ENCODE peak calls at places on chromosome 12, in nine cellular contexts. N is esophagus muscularis mucosa, L is GM12878, I is stomach, W is prostate gland, R is endothelial cell of umbilical vein, D is GM12892, H is GM23338, C is HCT116. T is an unnamed sample.

GRCh38 chr12:43444940-43445564 is 107.0 kb downstream of the ADAMTS20 start:
- DNase-seq in C (peak; percentile 73), I (peak; percentile 51), L (peak; percentile 4), W (peak; percentile 16), R (peak; percentile 76), N (no peak), H (peak; percentile 79), D (no peak), T (no peak)

GRCh38 chr12:49979061-49979586 is 6.4 kb downstream of the AQP6 start:
- DNase-seq in I (no peak), C (no peak), D (no peak), R (no peak), W (no peak), H (no peak), L (no peak), N (no peak), T (no peak)

GRCh38 chr12:47071241-47071852 is 8.1 kb upstream of the PCED1B start:
- DNase-seq in D (no peak), L (no peak), I (no peak), C (no peak), W (no peak), H (peak; percentile 82), N (no peak), R (no peak), T (no peak)

GRCh38 chr12:116259800-116260589 is 17.5 kb downstream of the MED13L start:
- DNase-seq in W (no peak), N (no peak), C (no peak), I (no peak), H (no peak), L (no peak), R (no peak), D (no peak), T (no peak)

GRCh38 chr12:13194462-13195110 is 1.9 kb upstream of the EMP1 start:
- DNase-seq in D (no peak), I (no peak), N (no peak), W (no peak), R (no peak), L (no peak), C (no peak), H (no peak), T (no peak)

GRCh38 chr12:95169368-95169767 is 47.9 kb downstream of the FGD6 start:
- DNase-seq in W (no peak), I (peak; percentile 33), L (no peak), N (no peak), D (no peak), H (no peak), C (peak; percentile 62), R (peak; percentile 96), T (no peak)

GRCh38 chr12:124759841-124760508 is 103.7 kb downstream of the SCARB1 start:
- DNase-seq in W (peak; percentile 56), H (no peak), R (no peak), L (no peak), I (peak; percentile 54), C (no peak), N (no peak), D (no peak), T (no peak)

GRCh38 chr12:59973515-59973914 is 377.7 kb downstream of the SLC16A7 start:
- DNase-seq in I (no peak), H (no peak), D (no peak), W (no peak), N (no peak), L (no peak), C (peak; percentile 40), R (peak; percentile 67), T (no peak)

GRCh38 chr12:119676573-119676972 is 8.6 kb downstream of the PRKAB1 start:
- DNase-seq in C (no peak), H (no peak), N (no peak), L (no peak), D (no peak), R (no peak), I (no peak), W (no peak), T (no peak)

GRCh38 chr12:109192358-109192757 is 76.0 kb downstream of the ACACB start:
- DNase-seq in D (no peak), C (no peak), I (no peak), N (no peak), H (no peak), L (no peak), R (no peak), W (no peak), T (no peak)

GRCh38 chr12:32002848-32003493 is 43.8 kb downstream of the RESF1 start:
- DNase-seq in I (no peak), C (no peak), N (no peak), R (no peak), L (no peak), W (no peak), D (no peak), H (no peak), T (no peak)

GRCh38 chr12:38889297-38889815 is 16.0 kb downstream of the CPNE8 start:
- DNase-seq in D (no peak), H (no peak), I (no peak), W (no peak), N (no peak), L (no peak), C (no peak), R (no peak), T (no peak)

GRCh38 chr12:106417926-106418910 is 60.7 kb downstream of the POLR3B start:
- DNase-seq in D (no peak), N (no peak), R (no peak), L (no peak), C (peak; percentile 51), I (no peak), H (no peak), W (no peak), T (no peak)

GRCh38 chr12:88493651-88494050 is 86.6 kb downstream of the KITLG start:
- DNase-seq in L (no peak), W (no peak), H (no peak), R (no peak), I (no peak), C (no peak), N (no peak), D (no peak), T (no peak)

GRCh38 chr12:64679487-64679983 is 69.2 kb downstream of the RASSF3 start:
- DNase-seq in D (no peak), N (no peak), L (no peak), I (peak; percentile 71), R (peak; percentile 92), C (peak; percentile 74), W (peak; percentile 74), H (no peak), T (peak; percentile 90)

GRCh38 chr12:6768385-6769002 is 2.3 kb downstream of the PTMS start:
- DNase-seq in C (no peak), D (no peak), H (peak; percentile 39), W (peak; percentile 52), I (no peak), N (no peak), R (peak; percentile 33), L (no peak), T (no peak)
- TF ChIP-seq POLR2AphosphoS5 in C (no peak), D (no peak), H (peak; percentile 47), W (peak; percentile 19), I (no peak), N (no peak), R (no peak), L (no peak), T (no peak)

GRCh38 chr12:48814313-48815280 is 3.7 kb upstream of the CACNB3 start:
- DNase-seq in C (peak; percentile 39), N (no peak), R (peak; percentile 73), L (peak; percentile 31), I (peak; percentile 90), D (peak; percentile 94), W (peak; percentile 81), H (peak; percentile 83), T (peak; percentile 94)
- TF ChIP-seq POLR2AphosphoS5 in C (peak; percentile 73), N (peak; percentile 66), R (peak; percentile 80), L (no peak), I (peak; percentile 54), D (no peak), W (no peak), H (no peak), T (peak; percentile 80)

GRCh38 chr12:6450091-6450868 is 1.6 kb upstream of the TAPBPL start:
- DNase-seq in I (no peak), D (no peak), H (no peak), N (no peak), C (no peak), L (no peak), W (no peak), R (no peak), T (no peak)

GRCh38 chr12:6452908-6453630 is 1.2 kb downstream of the TAPBPL start:
- DNase-seq in N (no peak), W (no peak), C (no peak), D (no peak), R (no peak), H (no peak), I (peak; percentile 52), L (no peak), T (no peak)

GRCh38 chr12:6452245-6452731 is 446 bp downstream of the TAPBPL start:
- DNase-seq in D (no peak), H (no peak), W (peak; percentile 52), C (no peak), N (no peak), I (peak; percentile 50), L (no peak), R (no peak), T (peak; percentile 79)

GRCh38 chr12:6450869-6451347 is 934 bp upstream of the TAPBPL start:
- DNase-seq in W (no peak), L (no peak), I (no peak), N (no peak), D (no peak), C (no peak), R (no peak), H (peak; percentile 49), T (peak; percentile 83)

GRCh38 chr12:6451348-6452244 is at the start of gene TAPBPL:
- DNase-seq in I (peak; percentile 81), H (peak; percentile 73), L (peak; percentile 75), D (peak; percentile 81), W (peak; percentile 87), C (no peak), R (peak; percentile 89), N (peak; percentile 97), T (peak; percentile 93)
- TF ChIP-seq POLR2AphosphoS5 in I (peak; percentile 77), H (no peak), L (peak; percentile 70), D (peak; percentile 72), W (peak; percentile 93), C (no peak), R (peak; percentile 57), N (peak; percentile 94), T (peak; percentile 90)

GRCh38 chr12:29242921-29243431 is 93.9 kb downstream of the FAR2 start:
- DNase-seq in N (no peak), R (peak; percentile 97), I (no peak), C (no peak), D (no peak), W (no peak), H (no peak), L (no peak), T (no peak)
- TF ChIP-seq POLR2AphosphoS5 in N (no peak), R (peak; percentile 99), I (no peak), C (no peak), D (no peak), W (no peak), H (no peak), L (no peak), T (no peak)

GRCh38 chr12:131920902-131921840 is 7.9 kb upstream of the PUS1 start:
- DNase-seq in W (no peak), I (no peak), D (peak; percentile 19), C (no peak), H (no peak), R (no peak), N (no peak), L (no peak), T (no peak)
- TF ChIP-seq POLR2AphosphoS5 in W (no peak), I (no peak), D (no peak), C (no peak), H (no peak), R (no peak), N (no peak), L (no peak), T (no peak)

GRCh38 chr12:15629108-15629507 is 160.1 kb downstream of the EPS8 start:
- DNase-seq in H (peak; percentile 38), W (peak; percentile 7), I (peak; percentile 28), R (peak; percentile 90), N (no peak), L (peak; percentile 46), C (peak; percentile 94), D (no peak), T (peak; percentile 87)
- TF ChIP-seq POLR2AphosphoS5 in H (no peak), W (peak; percentile 65), I (peak; percentile 73), R (peak; percentile 50), N (peak; percentile 84), L (no peak), C (no peak), D (no peak), T (peak; percentile 58)